ENCODE peak calls at places on chromosomes 1 and 21, in six cellular contexts. O is IMR-90; X is body of pancreas; A is CD4-positive, alpha-beta memory T cell; H is mucosa of descending colon; G is stomach. V is an unnamed sample.

GRCh38 chr1:116226017-116226416 is 114.8 kb downstream of the MAB21L3 start:
- DNase-seq in O (no peak), X (no peak), A (no peak), H (no peak), G (no peak), V (no peak)

GRCh38 chr1:92030701-92031107 is 919 bp downstream of the EPHX4 start:
- DNase-seq in O (peak; percentile 72), X (no peak), A (no peak), H (no peak), G (no peak), V (no peak)

GRCh38 chr1:175188936-175189335 is 3.6 kb downstream of the KIAA0040 start:
- DNase-seq in O (no peak), X (no peak), A (peak; percentile 59), H (peak; percentile 57), G (no peak), V (no peak)

GRCh38 chr1:46747683-46748288 is 28.9 kb upstream of the EFCAB14 start:
- DNase-seq in O (peak; percentile 55), X (peak; percentile 32), A (no peak), H (peak; percentile 63), G (peak; percentile 57), V (peak; percentile 58)

GRCh38 chr1:81329061-81329460 is 471.7 kb upstream of the ADGRL2 start:
- DNase-seq in O (no peak), X (no peak), A (no peak), H (no peak), G (no peak), V (no peak)

GRCh38 chr21:26405071-26405470 is 168.0 kb downstream of the CYYR1 start:
- DNase-seq in O (peak; percentile 18), X (no peak), A (no peak), H (no peak), G (no peak), V (no peak)

GRCh38 chr1:11967028-11967547 is 13.2 kb upstream of the MFN2 start:
- DNase-seq in O (no peak), X (peak; percentile 63), A (no peak), H (peak; percentile 70), G (peak; percentile 44), V (no peak)

GRCh38 chr1:169925505-169926482 is 32.1 kb upstream of the SCYL3 start:
- DNase-seq in O (no peak), X (no peak), A (peak; percentile 19), H (no peak), G (no peak), V (no peak)

GRCh38 chr1:41450747-41451285 is 33.7 kb downstream of the EDN2 start:
- DNase-seq in O (no peak), X (no peak), A (no peak), H (no peak), G (no peak), V (no peak)

GRCh38 chr1:202349263-202349928 is 897 bp downstream of the PPP1R12B start:
- DNase-seq in O (peak; percentile 78), X (no peak), A (peak; percentile 8), H (no peak), G (no peak), V (no peak)

GRCh38 chr1:63690966-63691365 is 82.9 kb upstream of the ROR1 start:
- DNase-seq in O (no peak), X (no peak), A (no peak), H (no peak), G (no peak), V (no peak)

GRCh38 chr1:208065862-208066261 is 154.9 kb upstream of the CD34 start:
- DNase-seq in O (peak; percentile 25), X (no peak), A (no peak), H (no peak), G (no peak), V (no peak)

GRCh38 chr1:86965012-86965826 is 50.8 kb downstream of the HS2ST1 start:
- DNase-seq in O (peak; percentile 54), X (peak; percentile 16), A (peak; percentile 17), H (peak; percentile 64), G (no peak), V (no peak)

GRCh38 chr1:44089371-44090070 is 29.1 kb upstream of the KLF17 start:
- DNase-seq in O (no peak), X (no peak), A (no peak), H (no peak), G (no peak), V (no peak)

GRCh38 chr1:162724583-162725120 is 65.8 kb upstream of the HSD17B7 start:
- DNase-seq in O (no peak), X (no peak), A (no peak), H (no peak), G (no peak), V (no peak)

GRCh38 chr1:94362466-94363058 is 55.6 kb upstream of the ABCD3 start:
- DNase-seq in O (peak; percentile 24), X (no peak), A (no peak), H (no peak), G (no peak), V (no peak)

GRCh38 chr1:220787069-220787614 is 429 bp downstream of the MTARC1 start:
- DNase-seq in O (no peak), X (peak; percentile 73), A (no peak), H (peak; percentile 78), G (peak; percentile 71), V (peak; percentile 64)

GRCh38 chr1:29032839-29033238 is 90.9 kb downstream of the TMEM200B start:
- DNase-seq in O (no peak), X (no peak), A (no peak), H (no peak), G (no peak), V (no peak)

GRCh38 chr1:232416026-232416568 is 213.8 kb downstream of the SIPA1L2 start:
- DNase-seq in O (no peak), X (no peak), A (no peak), H (no peak), G (no peak), V (no peak)

GRCh38 chr1:175206687-175207086 is 14.1 kb upstream of the KIAA0040 start:
- DNase-seq in O (no peak), X (no peak), A (no peak), H (no peak), G (no peak), V (no peak)

GRCh38 chr1:60678802-60679201 is 403.6 kb upstream of the NFIA start:
- DNase-seq in O (no peak), X (no peak), A (no peak), H (no peak), G (no peak), V (no peak)

GRCh38 chr1:55870076-55870475 is 654.9 kb upstream of the USP24 start:
- DNase-seq in O (no peak), X (no peak), A (no peak), H (no peak), G (no peak), V (no peak)

GRCh38 chr1:64663654-64664053 is 81.2 kb upstream of the RAVER2 start:
- DNase-seq in O (peak; percentile 7), X (no peak), A (no peak), H (no peak), G (no peak), V (no peak)

GRCh38 chr1:151060241-151061011 is at the start of gene MLLT11:
- DNase-seq in O (peak; percentile 69), X (no peak), A (no peak), H (peak; percentile 37), G (no peak), V (peak; percentile 52)

GRCh38 chr1:180252638-180253536 is 22.8 kb downstream of the LHX4 start:
- DNase-seq in O (peak; percentile 65), X (peak; percentile 75), A (peak; percentile 54), H (peak; percentile 88), G (peak; percentile 78), V (peak; percentile 85)

GRCh38 chr1:228744918-228745317 is 9.6 kb downstream of the RHOU start:
- DNase-seq in O (no peak), X (no peak), A (no peak), H (no peak), G (no peak), V (no peak)

GRCh38 chr1:4915159-4915558 is 260.8 kb downstream of the AJAP1 start:
- DNase-seq in O (no peak), X (no peak), A (no peak), H (no peak), G (no peak), V (no peak)
- H3K9me3 ChIP-seq in O (peaks cover 29% of the 10 kb centered on the region), X (no peaks in the 10 kb centered on the region), A (no peaks in the 10 kb centered on the region), H (no peaks in the 10 kb centered on the region), G (peaks cover 18% of the 10 kb centered on the region), V (no peaks in the 10 kb centered on the region)

GRCh38 chr1:219244864-219245263 is 71.2 kb downstream of the LYPLAL1 start:
- DNase-seq in O (no peak), X (no peak), A (no peak), H (no peak), G (no peak), V (no peak)

GRCh38 chr1:219236095-219236494 is 62.4 kb downstream of the LYPLAL1 start:
- DNase-seq in O (no peak), X (no peak), A (no peak), H (no peak), G (no peak), V (no peak)

GRCh38 chr1:219236933-219237610 is 63.4 kb downstream of the LYPLAL1 start:
- DNase-seq in O (no peak), X (no peak), A (no peak), H (no peak), G (no peak), V (no peak)

DNA sequence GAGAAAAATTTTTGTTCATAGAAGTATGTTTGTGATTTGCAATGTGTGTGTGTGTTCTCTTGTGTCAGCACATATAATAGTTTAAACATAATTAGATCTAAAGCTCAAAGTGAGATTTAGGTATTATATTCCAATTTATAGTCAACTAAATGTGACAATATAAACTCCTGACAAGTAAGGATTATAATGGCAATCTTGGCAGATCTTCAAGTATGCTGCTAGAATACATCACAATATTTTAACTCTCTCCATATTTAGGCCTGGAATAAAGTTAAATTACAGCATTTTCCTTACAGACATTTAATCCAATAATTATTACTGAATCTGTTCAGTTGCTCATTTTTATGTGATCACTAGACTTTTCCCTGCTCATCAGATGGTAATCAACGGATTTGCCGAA is 65.8 kb downstream of the LYPLAL1 start:
- DNase-seq in O (no peak), X (no peak), A (no peak), H (no peak), G (no peak), V (no peak)
- H3K4me3 ChIP-seq in O (no peak overlapping the region), X (no peak overlapping the region), A (no peak overlapping the region), H (no peak overlapping the region), G (no peak overlapping the region), V (no peak overlapping the region)

DNA sequence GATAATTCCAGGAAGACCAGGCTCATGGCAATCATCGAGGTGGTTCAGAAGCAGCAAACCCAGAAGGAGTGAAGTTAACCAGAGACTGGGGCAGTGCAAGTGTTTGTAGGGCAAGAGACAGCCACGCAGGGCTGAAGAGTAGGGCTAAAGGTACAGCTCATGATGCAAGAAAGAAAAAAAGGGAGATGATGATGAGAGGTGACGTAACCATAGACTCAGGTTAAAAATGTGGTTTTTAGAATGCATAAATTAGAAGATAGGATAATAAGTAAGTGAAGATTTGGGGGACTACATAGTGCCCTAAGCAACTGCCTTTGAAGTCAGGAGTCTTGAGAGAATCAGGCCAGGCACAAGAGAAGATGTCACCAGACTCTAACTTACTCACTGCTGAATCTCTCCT is 333 bp downstream of the LCE7A start:
- DNase-seq in O (no peak), X (no peak), A (no peak), H (no peak), G (no peak), V (no peak)
- H3K9me3 ChIP-seq in O (no peaks in the 10 kb centered on the region), X (no peaks in the 10 kb centered on the region), A (no peaks in the 10 kb centered on the region), H (no peaks in the 10 kb centered on the region), G (no peaks in the 10 kb centered on the region), V (no peaks in the 10 kb centered on the region)

GRCh38 chr1:231162300-231162969 is 577 bp downstream of the TRIM67 start:
- DNase-seq in O (peak; percentile 26), X (peak; percentile 52), A (peak; percentile 24), H (peak; percentile 28), G (peak; percentile 34), V (no peak)
- H3K4me3 ChIP-seq in O (no peak overlapping the region), X (no peak overlapping the region), A (no peak overlapping the region), H (no peak overlapping the region), G (peak overlapping the region; percentile 52), V (no peak overlapping the region)

GRCh38 chr1:239536165-239536849 is 149.9 kb downstream of the CHRM3 start:
- DNase-seq in O (no peak), X (no peak), A (no peak), H (no peak), G (no peak), V (no peak)
- H3K9me3 ChIP-seq in O (peaks cover 15% of the 10 kb centered on the region), X (no peaks in the 10 kb centered on the region), A (no peaks in the 10 kb centered on the region), H (no peaks in the 10 kb centered on the region), G (no peaks in the 10 kb centered on the region), V (no peaks in the 10 kb centered on the region)

V was measured in Peyer's patch.